ENCODE peak calls at places on chromosomes 7 and 10, in eight cellular contexts. N is epithelial cell of esophagus, G is tibial artery, Y is endodermal cell, V is WERI-Rb-1, P is psoas muscle, X is A549, A is right lobe of liver. U is an unnamed sample.

GRCh38 chr7:45920543-45921380 is at the start of gene IGFBP3:
- DNase-seq in N (peak; percentile 75), G (peak; percentile 82), Y (peak; percentile 89), V (peak; percentile 41), P (peak; percentile 63), X (peak; percentile 41), A (no peak), U (peak; percentile 63)

GRCh38 chr7:149459540-149460433 is 1.1 kb downstream of the ZNF777 start:
- DNase-seq in N (peak; percentile 14), G (no peak), Y (peak; percentile 71), V (peak; percentile 14), P (no peak), X (peak; percentile 29), A (no peak), U (no peak)

GRCh38 chr10:129593953-129594352 is 126.9 kb downstream of the MGMT start:
- DNase-seq in N (no peak), G (no peak), Y (peak; percentile 49), V (no peak), P (no peak), X (no peak), A (no peak), U (no peak)

GRCh38 chr10:84683980-84684740 is 355.8 kb downstream of the CCSER2 start:
- DNase-seq in N (peak; percentile 60), G (no peak), Y (no peak), V (no peak), P (no peak), X (no peak), A (no peak), U (no peak)

GRCh38 chr7:105876964-105877601 is 684 bp upstream of the ATXN7L1 start:
- DNase-seq in N (peak; percentile 42), G (peak; percentile 71), Y (peak; percentile 83), V (peak; percentile 68), P (peak; percentile 39), X (peak; percentile 52), A (peak; percentile 83), U (peak; percentile 51)

GRCh38 chr7:69967152-69967591 is 368.9 kb downstream of the AUTS2 start:
- DNase-seq in N (no peak), G (peak; percentile 66), Y (peak; percentile 57), V (no peak), P (no peak), X (no peak), A (no peak), U (no peak)

GRCh38 chr7:107856806-107857540 is 34.0 kb upstream of the DLD start:
- DNase-seq in N (no peak), G (no peak), Y (no peak), V (no peak), P (no peak), X (no peak), A (no peak), U (no peak)

GRCh38 chr10:16843252-16843870 is 26.1 kb upstream of the RSU1 start:
- DNase-seq in N (peak; percentile 78), G (no peak), Y (no peak), V (no peak), P (no peak), X (peak; percentile 28), A (no peak), U (peak; percentile 82)

GRCh38 chr7:2939193-2939885 is 95.2 kb upstream of the GNA12 start:
- DNase-seq in N (peak; percentile 28), G (peak; percentile 54), Y (peak; percentile 33), V (no peak), P (no peak), X (no peak), A (peak; percentile 28), U (no peak)

GRCh38 chr10:10133271-10133670 is 884.4 kb upstream of the CELF2 start:
- DNase-seq in N (no peak), G (no peak), Y (no peak), V (no peak), P (no peak), X (no peak), A (no peak), U (no peak)

GRCh38 chr10:75776738-75777504 is 345.5 kb downstream of the LRMDA start:
- DNase-seq in N (no peak), G (no peak), Y (no peak), V (no peak), P (no peak), X (no peak), A (no peak), U (no peak)

GRCh38 chr7:132773527-132773956 is 197.3 kb upstream of the PLXNA4 start:
- DNase-seq in N (peak; percentile 48), G (no peak), Y (no peak), V (no peak), P (no peak), X (no peak), A (no peak), U (peak; percentile 91)

GRCh38 chr7:121505021-121505420 is 108.9 kb upstream of the FAM3C start:
- DNase-seq in N (no peak), G (no peak), Y (no peak), V (no peak), P (no peak), X (no peak), A (no peak), U (peak; percentile 48)

GRCh38 chr10:14478639-14479038 is 147.9 kb upstream of the FRMD4A start:
- DNase-seq in N (peak; percentile 59), G (peak; percentile 69), Y (peak; percentile 83), V (peak; percentile 37), P (peak; percentile 67), X (peak; percentile 28), A (peak; percentile 53), U (peak; percentile 63)

DNA sequence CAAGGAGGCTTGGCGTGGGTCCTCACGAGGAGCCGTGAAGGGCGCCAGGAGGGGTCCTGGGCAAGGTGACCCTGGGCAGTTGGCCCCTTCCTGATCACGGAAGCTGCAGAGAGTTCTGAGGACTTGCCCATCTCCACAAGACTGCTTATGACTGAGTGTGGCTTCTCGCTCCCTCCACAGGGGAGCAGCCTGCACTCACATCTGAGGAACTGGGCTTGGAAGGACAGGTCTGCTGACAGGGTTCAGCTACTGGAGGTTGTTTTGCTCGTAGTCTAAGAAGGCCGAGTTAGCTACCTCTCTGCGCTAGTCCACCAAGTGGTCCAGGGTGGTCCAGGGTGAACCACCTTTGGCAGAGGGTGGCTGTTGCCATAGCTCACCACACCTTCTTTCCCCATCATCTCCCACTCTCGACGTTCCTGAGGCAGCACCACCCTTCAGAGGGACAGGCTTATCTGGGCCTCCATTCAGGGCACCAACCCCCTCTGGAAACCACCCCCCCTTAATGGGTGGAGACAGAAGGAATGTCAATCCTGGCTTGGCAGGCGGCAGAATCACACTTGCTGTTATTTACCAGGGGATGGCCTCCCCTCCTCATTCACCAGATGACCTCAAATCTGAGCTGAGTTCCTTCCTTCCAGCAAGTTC is 38.2 kb downstream of the FAM53B start:
- DNase-seq in N (no peak), G (no peak), Y (no peak), V (no peak), P (no peak), X (no peak), A (no peak), U (no peak)
- TF ChIP-seq CTCF in N (no peak), G (no peak), Y (no peak), V (peak; percentile 28), P (peak; percentile 33), X (no peak), A (no peak), U (no peak)

GRCh38 chr10:123891147-123892011 is at the start of gene CPXM2:
- DNase-seq in N (no peak), G (peak; percentile 77), Y (peak; percentile 88), V (no peak), P (peak; percentile 46), X (no peak), A (no peak), U (no peak)

GRCh38 chr10:123890761-123891146 is 853 bp downstream of the CPXM2 start:
- DNase-seq in N (no peak), G (no peak), Y (no peak), V (no peak), P (no peak), X (no peak), A (no peak), U (no peak)

GRCh38 chr10:123888751-123889150 is 2.9 kb downstream of the CPXM2 start:
- DNase-seq in N (no peak), G (no peak), Y (no peak), V (no peak), P (no peak), X (no peak), A (no peak), U (no peak)

GRCh38 chr10:123890246-123890645 is 1.4 kb downstream of the CPXM2 start:
- DNase-seq in N (no peak), G (peak; percentile 83), Y (no peak), V (no peak), P (no peak), X (no peak), A (no peak), U (no peak)

DNA sequence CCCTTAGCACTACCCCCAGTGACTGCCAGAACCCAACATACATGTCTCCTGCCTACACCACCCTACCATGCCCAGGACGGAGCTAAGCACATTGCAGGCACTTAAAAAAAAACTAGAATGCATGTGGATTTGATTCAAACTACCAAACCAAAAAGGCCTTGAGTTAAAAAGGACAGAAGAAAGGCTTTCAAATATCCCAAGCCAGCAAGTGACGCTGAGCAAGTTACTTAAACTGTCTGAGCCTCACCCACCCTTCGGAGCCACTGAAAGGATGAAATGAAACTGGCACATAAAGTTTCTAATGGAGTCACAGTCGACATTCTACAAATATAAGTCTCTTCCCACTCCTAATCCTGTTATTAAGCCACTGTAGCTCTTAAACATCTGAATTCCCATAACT is 1.8 kb downstream of the CPXM2 start:
- DNase-seq in N (no peak), G (no peak), Y (no peak), V (no peak), P (no peak), X (no peak), A (no peak), U (no peak)
- H3K4me3 ChIP-seq in N (no peak overlapping the region), G (peak overlapping the region; percentile 74), Y (no peak overlapping the region), V (no peak overlapping the region), P (peak overlapping the region; percentile 55), X (no peak overlapping the region), A (no peak overlapping the region), U (no peak overlapping the region)

DNA sequence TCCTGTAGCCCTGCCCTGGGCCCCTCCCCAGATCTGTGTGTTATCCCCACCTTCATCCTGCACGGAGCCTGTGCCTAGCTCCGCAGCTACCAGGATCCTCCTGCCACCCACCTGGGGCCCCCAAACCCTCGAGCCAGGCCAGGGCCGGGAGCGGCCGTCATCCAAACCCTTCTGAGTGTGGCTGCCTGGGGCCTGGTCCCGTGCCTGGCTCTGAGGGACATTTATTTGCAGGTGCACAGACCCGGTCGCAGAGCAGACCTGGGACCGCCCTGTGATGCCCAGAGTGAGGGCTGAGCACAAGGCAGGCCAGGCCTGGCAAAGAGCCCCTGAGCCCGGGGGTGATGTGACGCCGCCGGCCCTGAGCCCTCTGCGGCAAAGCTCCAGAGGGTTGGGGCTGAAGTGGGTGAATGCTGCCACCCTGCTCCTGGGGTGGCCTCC is 27.4 kb upstream of the INPP5A start:
- DNase-seq in N (no peak), G (peak; percentile 62), Y (peak; percentile 26), V (no peak), P (no peak), X (no peak), A (peak; percentile 41), U (no peak)
- TF ChIP-seq CTCF in N (no peak), G (no peak), Y (no peak), V (no peak), P (no peak), X (no peak), A (no peak), U (no peak)

DNA sequence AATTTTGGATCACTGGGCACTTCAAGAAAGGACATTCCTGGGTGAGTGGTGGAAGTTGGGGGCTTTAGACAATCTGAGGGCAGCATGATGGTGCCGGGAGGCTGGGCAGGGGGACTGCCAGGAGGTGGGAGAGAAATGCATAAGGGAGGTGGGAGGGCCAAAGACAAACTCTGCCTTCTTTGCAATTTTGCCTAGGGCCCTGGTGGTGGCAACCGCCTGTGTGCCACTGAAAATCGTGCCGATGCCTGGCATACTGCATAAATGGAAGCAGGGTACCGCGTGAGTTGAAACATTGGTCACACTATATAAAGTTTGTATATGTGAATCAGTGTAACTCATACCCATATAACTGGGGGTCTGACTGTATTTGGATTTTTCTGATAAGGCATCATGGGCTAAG is 3.3 kb downstream of the LUC7L2 start:
- DNase-seq in N (peak; percentile 12), G (no peak), Y (no peak), V (no peak), P (no peak), X (no peak), A (no peak), U (no peak)
- H3K4me3 ChIP-seq in N (no peak overlapping the region), G (no peak overlapping the region), Y (peak overlapping the region; percentile 95), V (no peak overlapping the region), P (no peak overlapping the region), X (no peak overlapping the region), A (no peak overlapping the region), U (no peak overlapping the region)